ENCODE peak calls at places on chromosomes 1 and 21, in five cellular contexts. K, S, D, B and O are unnamed samples. For H3K27me3, the result is how much of the 10 kb centered on the place peaks cover.

GRCh38 chr1:155005076-155005971 is 2.7 kb downstream of the ZBTB7B start:
- DNase-seq in D (no peak), S (no peak), B (peak), K (peak), O (no peak)

GRCh38 chr1:156947127-156947526 is 26.7 kb downstream of the LRRC71 start:
- DNase-seq in K (no peak), D (no peak), S (no peak), B (no peak), O (no peak)

GRCh38 chr1:211259596-211260126 is 495 bp downstream of the RCOR3 start:
- DNase-seq in K (no peak), D (peak), B (peak), S (no peak), O (peak)

GRCh38 chr1:246609632-246610031 is 43.4 kb downstream of the CNST start:
- DNase-seq in D (no peak), S (no peak), K (no peak), B (no peak), O (no peak)

GRCh38 chr1:228064296-228064695 is 18.2 kb upstream of the ARF1 start:
- DNase-seq in S (no peak), D (no peak), B (no peak), K (peak), O (peak)

GRCh38 chr1:20074046-20074724 is 4.2 kb downstream of the PLA2G5 start:
- DNase-seq in D (no peak), K (no peak), S (no peak), B (no peak), O (no peak)

GRCh38 chr1:64936958-64937357 is 29.4 kb downstream of the JAK1 start:
- DNase-seq in D (no peak), B (no peak), S (no peak), K (no peak), O (no peak)

GRCh38 chr1:201364808-201365105 is 12.7 kb downstream of the TNNT2 start:
- DNase-seq in D (no peak), K (no peak), S (no peak), B (no peak), O (no peak)

GRCh38 chr1:41862411-41863221 is 56.1 kb downstream of the HIVEP3 start:
- DNase-seq in B (no peak), S (peak), K (no peak), D (no peak), O (no peak)

GRCh38 chr1:204587621-204588020 is 71.4 kb downstream of the MDM4 start:
- DNase-seq in K (no peak), B (no peak), D (no peak), S (no peak), O (no peak)

GRCh38 chr1:116982319-116983004 is 19.1 kb upstream of the CD101 start:
- DNase-seq in B (no peak), S (no peak), K (no peak), D (peak), O (no peak)

GRCh38 chr1:36085686-36086526 is 2.0 kb downstream of the TEKT2 start:
- DNase-seq in S (no peak), D (no peak), B (no peak), K (peak), O (no peak)

GRCh38 chr1:59431566-59432294 is 134.8 kb downstream of the FGGY start:
- DNase-seq in B (no peak), S (no peak), D (no peak), K (no peak), O (no peak)

GRCh38 chr1:233707153-233707905 is 93.4 kb downstream of the KCNK1 start:
- DNase-seq in K (peak), D (no peak), B (no peak), S (no peak), O (no peak)

GRCh38 chr1:158362501-158362900 is 8.8 kb downstream of the CD1E start:
- DNase-seq in S (no peak), B (no peak), D (no peak), K (no peak), O (no peak)

GRCh38 chr1:158357441-158357840 is 3.7 kb downstream of the CD1E start:
- DNase-seq in D (no peak), K (no peak), B (no peak), S (no peak), O (no peak)

GRCh38 chr1:158366783-158367182 is 13.1 kb downstream of the CD1E start:
- DNase-seq in S (no peak), B (no peak), D (no peak), K (no peak), O (no peak)

DNA sequence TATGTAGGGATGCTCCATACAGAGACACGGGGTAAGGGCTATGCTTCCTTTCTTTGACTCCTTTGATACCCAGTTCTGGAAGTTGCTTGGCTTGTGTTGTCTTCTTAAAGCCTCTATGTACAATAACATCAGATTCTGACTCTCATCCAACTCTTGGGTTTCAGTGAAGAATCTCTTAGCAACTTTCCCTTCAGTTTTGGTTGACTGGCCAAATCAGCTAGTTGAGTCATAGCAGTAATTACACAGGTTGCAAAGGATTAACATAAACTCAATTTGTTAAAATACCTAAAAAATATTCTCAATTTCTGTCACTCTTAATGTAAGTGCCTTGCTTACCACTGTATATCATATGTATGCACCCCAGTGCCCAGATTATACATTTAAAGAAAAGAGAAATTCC is 9.2 kb downstream of the CD1E start:
- DNase-seq in B (no peak), S (no peak), K (no peak), D (no peak), O (no peak)
- H3K27me3 ChIP-seq in B (under half), S (under half), K (under half), D (under half), O (under half)

GRCh38 chr1:160638926-160639325 is 7.9 kb downstream of the SLAMF1 start:
- DNase-seq in S (no peak), B (no peak), D (peak), K (no peak), O (no peak)
- TF ChIP-seq POLR2AphosphoS5 in S (no peak), B (no peak), D (no peak), K (no peak), O (no peak)

DNA sequence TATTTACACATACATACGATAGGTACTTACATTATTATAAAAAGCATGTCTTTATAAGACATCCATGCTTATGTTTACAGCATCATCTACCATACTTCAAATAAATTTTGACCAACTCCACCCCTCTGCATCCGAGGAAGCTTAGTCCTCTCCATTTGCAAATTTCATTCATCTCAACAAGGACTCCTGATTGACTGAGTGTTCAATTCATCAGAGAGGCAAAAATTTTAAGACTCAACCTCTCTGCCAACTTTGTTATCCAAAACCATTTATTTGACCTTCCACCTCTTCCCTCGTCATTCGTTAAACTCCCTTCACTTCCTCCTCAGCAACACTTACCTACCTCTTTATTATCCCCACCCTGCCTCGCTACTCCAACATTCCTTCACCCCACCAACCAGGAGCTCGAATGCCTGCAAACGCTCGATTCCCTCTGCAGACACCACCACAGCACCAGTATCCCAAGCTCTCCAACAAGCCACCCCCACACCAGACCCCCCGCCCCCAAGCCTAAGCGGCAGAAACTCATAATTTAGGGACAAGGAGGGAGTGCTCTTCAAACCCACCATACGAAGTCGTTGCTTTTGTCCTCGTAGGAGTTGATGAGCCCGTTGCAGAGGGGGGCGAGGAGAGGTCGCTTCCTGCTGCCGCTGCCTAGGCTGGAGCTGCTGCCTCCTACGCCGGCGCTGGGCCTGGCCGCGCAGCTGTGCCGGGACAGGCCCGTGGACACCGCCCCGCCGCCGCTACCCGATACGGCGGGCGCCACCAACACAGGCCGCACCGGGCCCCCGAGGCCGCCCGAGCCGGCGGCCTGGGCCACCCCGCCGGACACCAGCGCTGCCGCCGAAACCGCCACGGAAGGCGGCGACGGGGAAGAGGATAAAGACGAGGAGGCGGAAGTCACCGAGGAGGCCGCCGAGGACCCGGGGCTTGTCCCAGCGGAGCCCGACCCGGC is 803 bp downstream of the COP1 start:
- DNase-seq in K (peak), D (peak), S (peak), B (peak), O (no peak)
- TF ChIP-seq POLR2A in K (no peak), D (no peak), S (no peak), B (no peak), O (no peak)

DNA sequence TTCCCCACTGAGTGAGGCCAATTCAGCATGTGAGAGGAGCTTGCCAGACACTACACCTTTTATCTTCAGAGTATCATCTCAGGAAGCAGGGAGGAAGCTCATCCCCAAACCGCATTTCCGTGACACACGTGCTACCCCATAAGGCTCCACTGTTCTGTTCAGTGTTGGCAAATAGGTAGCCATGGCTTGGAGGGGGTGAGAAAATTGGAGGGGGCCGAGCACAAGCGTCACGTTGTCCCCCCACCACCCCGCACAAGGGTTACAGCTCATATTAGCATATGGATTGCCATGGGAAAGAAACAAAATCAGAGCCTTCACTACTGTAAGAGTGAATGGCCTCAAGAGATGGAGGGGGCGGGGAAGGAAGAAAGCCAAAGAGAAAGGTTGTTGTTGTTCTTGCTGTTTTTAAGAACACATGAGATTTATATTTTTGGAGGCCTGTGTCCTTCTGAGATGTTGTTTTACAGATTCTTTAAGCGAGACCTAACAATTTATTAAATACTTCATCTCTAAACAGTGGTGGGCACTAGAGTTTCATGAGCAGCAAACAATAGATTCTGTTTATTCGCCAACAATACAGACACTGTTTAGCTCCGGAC is 46.8 kb downstream of the OLIG1 start:
- DNase-seq in D (no peak), K (no peak), S (no peak), B (no peak), O (no peak)
- H3K27me3 ChIP-seq in D (under half), K (under half), S (under half), B (under half), O (half or more)

DNA sequence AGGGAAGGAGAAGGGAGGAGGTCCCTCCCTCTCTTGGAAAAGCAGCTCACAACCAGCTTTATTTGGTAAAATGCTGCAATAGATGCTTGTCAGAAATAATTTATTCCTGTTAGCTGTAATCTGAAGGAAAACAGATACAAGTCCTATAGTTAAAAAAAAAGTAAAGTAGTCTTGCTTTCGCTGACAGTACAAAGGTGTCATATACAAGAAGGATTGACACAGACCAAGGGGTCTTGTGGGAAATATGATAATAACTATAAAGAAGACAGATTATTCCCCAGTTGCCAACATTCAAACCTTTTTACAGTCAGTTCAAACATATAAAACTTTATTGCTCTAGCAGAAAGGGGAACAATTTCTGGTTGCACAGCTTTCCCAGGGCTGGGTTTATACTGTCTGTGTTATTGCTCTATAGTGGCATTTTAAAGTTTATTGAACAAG is 145.0 kb downstream of the PBX1 start:
- DNase-seq in D (no peak), K (no peak), S (no peak), B (no peak), O (no peak)
- TF ChIP-seq POLR2AphosphoS5 in D (no peak), K (no peak), S (no peak), B (peak), O (no peak)

DNA sequence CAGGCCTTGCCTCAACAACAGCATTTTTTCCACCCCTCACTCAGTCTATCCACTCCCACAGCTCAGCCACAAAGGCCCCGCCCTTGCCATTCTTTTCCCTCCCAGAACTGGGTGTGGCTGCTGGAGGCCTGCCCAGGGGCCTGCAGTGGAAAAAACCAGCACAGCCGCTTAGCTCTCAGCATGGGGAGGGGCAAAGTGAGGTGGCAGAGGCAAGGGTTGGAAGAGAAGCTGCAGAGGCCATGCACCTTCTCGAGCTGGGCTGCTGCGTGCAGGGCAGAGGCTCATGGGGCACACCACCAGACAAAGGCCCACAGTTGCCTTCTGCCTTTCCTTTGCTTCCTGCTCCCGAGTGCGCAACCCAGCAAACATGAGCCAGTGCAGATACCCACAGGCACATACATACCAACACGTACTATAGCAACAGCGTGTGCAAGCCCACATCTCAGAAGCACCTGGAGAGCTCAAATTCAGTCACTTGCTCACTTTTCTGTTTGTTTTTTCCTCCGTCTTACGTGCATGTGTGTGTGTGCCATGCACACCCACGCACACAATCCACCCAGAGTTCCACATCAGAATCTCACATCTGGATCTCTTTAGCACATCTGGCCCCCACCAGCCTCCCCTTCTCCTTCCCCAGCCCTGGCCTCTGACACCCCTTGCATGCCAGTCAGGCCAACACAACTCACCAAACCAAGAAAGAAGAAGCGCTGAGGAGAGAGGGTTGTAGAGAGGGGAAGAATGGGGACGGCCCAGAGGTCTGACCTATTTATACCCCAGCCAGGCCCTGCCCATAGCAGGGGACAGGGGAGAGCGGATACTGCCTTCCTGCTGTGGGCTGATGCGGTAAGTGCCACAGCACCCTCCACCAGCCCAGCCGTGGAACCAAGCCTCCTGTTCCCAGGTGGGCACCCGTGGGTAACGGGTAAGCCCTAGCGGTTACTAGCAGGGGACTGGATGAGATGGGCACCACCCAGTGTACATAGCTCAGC is at the start of gene S100A4:
- DNase-seq in D (peak), B (peak), S (peak), K (peak), O (peak)
- TF ChIP-seq POLR2A in D (peak), B (peak), S (no peak), K (no peak), O (peak)